ENCODE peak calls at places on chromosomes 3 and 15, in four cellular contexts. P, U, H and N are unnamed samples.

GRCh38 chr3:132726341-132726823 is 4.2 kb upstream of the NPHP3 start:
- DNase-seq in P (no peak), U (no peak), H (peak), N (no peak)

GRCh38 chr3:105834768-105835167 is 34.0 kb downstream of the CBLB start:
- DNase-seq in P (no peak), U (no peak), H (no peak), N (no peak)

GRCh38 chr15:33197636-33198035 is 3.1 kb upstream of the FMN1 start:
- DNase-seq in P (no peak), U (no peak), H (no peak), N (no peak)

GRCh38 chr15:92494791-92495190 is 101.1 kb downstream of the ST8SIA2 start:
- DNase-seq in P (no peak), U (no peak), H (no peak), N (no peak)

GRCh38 chr3:150243466-150243865 is 164.6 kb upstream of the TSC22D2 start:
- DNase-seq in P (no peak), U (no peak), H (no peak), N (no peak)

GRCh38 chr15:71657141-71657540 is 153.2 kb upstream of the NR2E3 start:
- DNase-seq in P (no peak), U (no peak), H (peak), N (no peak)

GRCh38 chr3:46867550-46867898 is 4.3 kb upstream of the MYL3 start:
- DNase-seq in P (no peak), U (no peak), H (no peak), N (no peak)

GRCh38 chr3:197340521-197340871 is 42.1 kb upstream of the DLG1 start:
- DNase-seq in P (no peak), U (no peak), H (no peak), N (no peak)

GRCh38 chr3:23611737-23612295 is 193.9 kb upstream of the UBE2E1 start:
- DNase-seq in P (no peak), U (no peak), H (no peak), N (no peak)

GRCh38 chr15:74196175-74196574 is 6.4 kb downstream of the STRA6 start:
- DNase-seq in P (no peak), U (no peak), H (peak), N (no peak)

GRCh38 chr3:150743508-150743907 is 19.5 kb downstream of the SIAH2 start:
- DNase-seq in P (no peak), U (no peak), H (no peak), N (no peak)

GRCh38 chr3:107598926-107599754 is 76.4 kb downstream of the BBX start:
- DNase-seq in P (peak), U (peak), H (peak), N (no peak)

GRCh38 chr15:60471314-60471713 is 7.6 kb downstream of the ICE2 start:
- DNase-seq in P (no peak), U (no peak), H (no peak), N (no peak)

DNA sequence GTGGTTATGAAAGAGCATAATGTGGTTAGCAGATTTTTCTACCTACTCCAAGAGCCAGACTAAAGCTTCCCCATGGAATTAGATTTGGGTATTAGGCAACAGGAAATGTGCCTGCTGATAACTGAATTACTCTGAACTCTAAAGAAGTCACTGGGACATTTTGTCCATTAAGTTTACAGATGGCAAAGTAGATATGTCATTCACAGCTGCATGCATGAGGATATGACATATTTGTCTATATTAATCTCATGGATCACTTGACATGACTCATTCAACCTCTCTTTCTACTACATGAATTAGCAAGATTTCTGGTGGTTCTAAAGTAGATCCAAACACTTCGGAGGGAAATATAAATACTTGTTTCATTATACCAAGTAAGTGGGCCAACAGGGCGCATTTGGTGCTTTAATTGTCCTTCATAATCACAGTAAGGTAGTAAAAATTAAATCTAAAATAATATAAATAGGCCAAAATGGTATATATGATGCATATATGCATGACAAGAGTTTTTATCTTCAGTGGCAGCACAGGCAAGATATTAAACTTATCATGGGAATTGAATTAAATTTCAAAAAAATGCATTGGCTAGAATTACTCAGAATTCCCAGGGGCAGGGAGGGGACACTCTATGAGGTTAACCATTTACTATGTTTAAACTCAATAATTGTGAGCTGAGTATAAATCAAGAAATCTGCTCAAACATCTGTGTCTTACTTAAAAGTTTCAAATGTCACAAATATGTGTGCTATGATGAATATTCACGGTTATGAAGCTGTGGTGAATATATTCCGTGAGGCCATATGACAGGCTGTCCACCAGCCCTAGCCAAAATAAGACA is 365.3 kb upstream of the KCNMB2 start:
- DNase-seq in P (no peak), U (no peak), H (no peak), N (no peak)
- H3K4me3 ChIP-seq in P (no peak), U (no peak), H (no peak), N (no peak)

GRCh38 chr15:67762610-67763368 is 62.5 kb upstream of the SKOR1 start:
- DNase-seq in P (peak), U (no peak), H (no peak), N (no peak)
- TF ChIP-seq SUZ12 in P (no peak), U (no peak), H (no peak), N (no peak)

GRCh38 chr3:136281966-136282554 is 31.9 kb downstream of the PCCB start:
- DNase-seq in P (no peak), U (no peak), H (no peak), N (no peak)
- H3K4me3 ChIP-seq in P (no peak), U (no peak), H (no peak), N (no peak)

DNA sequence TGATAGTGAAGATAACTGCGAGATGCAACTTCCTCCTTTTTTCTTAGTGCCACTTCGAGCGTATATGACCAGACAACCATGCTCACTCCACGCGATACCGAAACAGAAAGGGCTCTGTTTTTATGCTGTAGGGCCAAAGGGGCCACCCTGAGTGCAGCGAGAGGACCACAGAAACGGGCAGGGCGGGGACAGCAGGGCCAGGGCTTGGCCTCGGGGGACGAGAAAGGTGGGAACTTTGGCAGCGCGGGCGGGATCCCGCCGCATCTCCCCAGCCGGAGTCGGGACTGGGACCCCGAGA is 480 bp downstream of the VPS13C start:
- DNase-seq in P (peak), U (no peak), H (peak), N (no peak)
- TF ChIP-seq SUZ12 in P (no peak), U (no peak), H (no peak), N (no peak)

DNA sequence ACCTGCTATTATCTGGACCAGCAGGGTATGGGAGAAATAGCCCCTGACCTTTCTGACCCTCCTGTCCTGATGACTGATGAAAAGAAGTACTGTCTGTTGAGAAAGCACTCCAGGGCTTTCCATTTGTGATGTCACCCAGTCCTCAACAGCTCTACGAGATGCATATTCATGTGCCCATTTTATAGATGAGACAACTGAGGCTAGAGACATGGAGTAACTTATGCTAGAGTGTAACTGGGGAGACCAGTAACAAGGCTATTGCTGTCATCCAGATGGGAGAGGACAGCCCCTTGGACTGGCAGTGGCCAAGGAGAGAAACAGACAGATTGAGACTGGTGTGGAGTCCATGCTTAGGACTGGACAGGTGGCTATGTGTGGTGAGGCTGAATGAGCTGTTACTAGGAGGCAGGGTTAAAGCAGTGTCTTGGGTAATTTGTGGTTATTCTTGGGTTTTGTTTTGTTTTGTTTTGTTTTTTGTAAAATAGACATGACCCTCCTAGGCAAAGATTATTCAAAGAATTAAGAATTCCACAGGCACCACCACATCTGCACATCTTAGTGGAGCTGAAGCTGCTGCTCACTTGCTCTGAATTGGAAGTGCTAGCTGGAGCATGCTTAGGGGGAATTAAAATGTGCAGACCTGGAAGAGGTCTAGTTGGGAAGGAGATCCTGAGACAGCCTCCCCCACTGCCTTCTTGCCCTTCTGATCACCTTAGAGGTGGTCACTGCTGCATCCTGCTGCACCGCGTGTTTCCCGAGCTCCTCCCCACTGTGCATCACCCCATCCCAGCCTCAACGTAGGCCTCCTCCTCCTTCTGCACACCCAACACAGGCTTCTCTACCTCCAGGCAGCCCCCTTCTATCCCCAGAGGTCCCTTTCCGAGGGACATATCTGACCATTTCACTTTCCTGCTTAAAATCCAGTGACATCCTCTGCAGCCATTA is 8.4 kb downstream of the HRH1 start:
- DNase-seq in P (no peak), U (no peak), H (no peak), N (no peak)
- H3K4me3 ChIP-seq in P (no peak), U (no peak), H (no peak), N (no peak)

GRCh38 chr3:71453319-71453718 is 130.2 kb downstream of the FOXP1 start:
- DNase-seq in P (no peak), U (no peak), H (peak), N (no peak)

GRCh38 chr3:71456155-71456554 is 127.4 kb downstream of the FOXP1 start:
- DNase-seq in P (no peak), U (no peak), H (no peak), N (no peak)

GRCh38 chr3:71456826-71457225 is 126.7 kb downstream of the FOXP1 start:
- DNase-seq in P (no peak), U (no peak), H (no peak), N (no peak)

GRCh38 chr3:71453822-71454512 is 129.6 kb downstream of the FOXP1 start:
- DNase-seq in P (no peak), U (no peak), H (peak), N (no peak)

DNA sequence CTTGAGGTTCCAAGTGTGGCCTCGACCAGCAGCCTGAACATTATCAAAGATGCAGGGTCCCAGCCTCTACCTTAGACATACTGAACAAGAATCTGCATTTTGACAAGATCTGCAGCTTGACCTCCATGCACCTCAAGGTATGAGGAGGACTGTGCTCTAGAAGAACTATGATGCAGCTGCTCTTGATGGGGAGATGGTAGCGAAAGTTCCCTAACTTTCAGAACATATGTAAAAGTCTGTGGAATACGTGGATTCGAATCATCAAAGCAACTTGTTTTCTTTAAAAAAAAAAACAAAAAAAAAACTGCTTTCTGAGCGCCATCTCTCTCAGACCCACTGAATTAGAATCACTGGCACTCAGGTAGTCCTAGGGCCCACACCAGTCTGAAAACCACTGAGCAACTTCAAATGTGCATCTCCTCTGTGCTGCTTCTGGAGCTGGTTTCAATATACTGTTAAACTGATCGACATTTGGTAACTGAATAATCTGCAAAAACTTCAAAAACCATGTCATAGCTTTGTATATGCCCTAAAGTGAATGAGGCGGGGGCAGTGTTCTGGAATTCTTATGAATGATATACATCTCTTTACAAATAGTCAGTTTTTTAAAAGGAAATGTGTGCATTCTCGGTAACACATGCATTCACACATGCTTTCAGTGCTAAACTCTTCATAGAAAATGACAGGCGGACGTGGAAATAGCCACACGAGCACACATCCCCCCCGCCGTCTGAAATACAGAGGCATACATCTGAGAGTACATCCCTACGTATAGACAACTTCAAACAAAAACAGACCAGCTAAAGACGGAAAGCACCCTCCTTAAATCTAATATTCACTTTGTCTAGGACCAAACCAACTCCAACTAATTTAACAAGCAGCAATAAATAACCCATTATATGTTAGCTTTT is 128.8 kb downstream of the FOXP1 start:
- DNase-seq in P (no peak), U (no peak), H (no peak), N (no peak)
- TF ChIP-seq SUZ12 in P (no peak), U (no peak), H (no peak), N (no peak)

GRCh38 chr3:180492047-180492446 is 109.9 kb upstream of the TTC14 start:
- DNase-seq in P (no peak), U (no peak), H (no peak), N (no peak)

GRCh38 chr3:180496995-180497394 is 105.0 kb upstream of the TTC14 start:
- DNase-seq in P (no peak), U (no peak), H (no peak), N (no peak)
- H3K4me3 ChIP-seq in P (no peak), U (no peak), H (no peak), N (no peak)

GRCh38 chr3:191141728-191142127 is 57.3 kb upstream of the OSTN start:
- DNase-seq in P (no peak), U (no peak), H (no peak), N (no peak)
- TF ChIP-seq SUZ12 in P (no peak), U (no peak), H (no peak), N (no peak)

GRCh38 chr15:84818221-84819131 is 1.3 kb downstream of the ALPK3 start:
- DNase-seq in P (no peak), U (no peak), H (peak), N (peak)

GRCh38 chr15:84816694-84817460 is at the start of gene ALPK3:
- DNase-seq in P (no peak), U (no peak), H (no peak), N (no peak)

GRCh38 chr15:84819291-84819768 is 2.2 kb downstream of the ALPK3 start:
- DNase-seq in P (no peak), U (no peak), H (peak), N (no peak)

GRCh38 chr15:84819791-84820190 is 2.6 kb downstream of the ALPK3 start:
- DNase-seq in P (no peak), U (no peak), H (no peak), N (no peak)

GRCh38 chr15:84817461-84818081 is 415 bp downstream of the ALPK3 start:
- DNase-seq in P (no peak), U (no peak), H (no peak), N (no peak)
- H3K4me3 ChIP-seq in P (no peak), U (peak), H (no peak), N (peak)

DNA sequence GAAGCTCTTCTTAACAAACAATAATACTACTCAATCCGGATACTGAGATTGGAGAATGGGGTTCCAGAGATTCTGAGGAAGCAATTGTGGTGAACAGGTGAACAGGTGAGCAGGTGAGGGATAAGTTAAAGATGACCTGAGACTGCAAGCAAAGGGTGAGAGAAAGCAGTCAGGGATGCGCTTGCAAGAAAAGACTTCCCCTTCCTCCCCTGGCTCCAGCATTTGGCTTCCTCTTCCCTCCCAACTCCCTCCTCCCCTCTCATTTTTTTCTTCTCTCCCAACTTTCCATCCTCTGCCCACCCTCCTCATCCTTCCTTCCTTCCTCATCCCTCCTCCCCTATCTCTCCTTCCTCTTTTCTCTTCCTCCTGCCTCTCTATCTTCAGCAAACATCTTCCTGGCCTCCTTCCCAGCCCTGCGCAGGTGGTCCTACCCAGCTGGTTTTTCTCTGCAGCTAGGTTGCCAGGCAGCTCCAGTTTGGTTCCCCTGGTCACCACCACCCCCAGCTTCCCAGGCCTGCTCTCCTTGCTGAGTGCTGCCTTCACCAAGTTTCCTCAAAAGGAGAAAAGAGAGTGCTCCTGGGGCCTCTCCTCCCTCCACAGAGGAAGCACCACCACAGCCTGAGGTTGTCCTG is 10.5 kb upstream of the VIPR1 start:
- DNase-seq in P (no peak), U (no peak), H (no peak), N (no peak)
- TF ChIP-seq SUZ12 in P (no peak), U (no peak), H (no peak), N (no peak)